ENCODE peak calls at places on chromosome 21, in eight cellular contexts. I is tibial artery, Q is fibroblast of lung, K is A549, J is right atrium auricular region, Y is heart right ventricle, D is coronary artery, B is lung. U is an unnamed sample.

GRCh38 chr21:17444828-17445227 is 68.0 kb upstream of the CXADR start:
- DNase-seq in D (no peak), K (no peak), J (no peak), B (no peak), Q (no peak), Y (no peak), I (no peak), U (no peak)

GRCh38 chr21:45415943-45416611 is 11.1 kb downstream of the COL18A1 start:
- DNase-seq in Q (no peak), D (no peak), J (no peak), K (no peak), I (peak), Y (no peak), B (no peak), U (no peak)

GRCh38 chr21:32858628-32859027 is 87.1 kb upstream of the PAXBP1 start:
- DNase-seq in D (no peak), K (no peak), I (no peak), Q (no peak), Y (no peak), J (no peak), B (no peak), U (no peak)

GRCh38 chr21:44303490-44303981 is 3.7 kb downstream of the PFKL start:
- DNase-seq in I (no peak), J (no peak), B (no peak), Q (no peak), K (no peak), D (no peak), Y (no peak), U (no peak)

GRCh38 chr21:36704281-36704957 is 5.5 kb downstream of the SIM2 start:
- DNase-seq in J (no peak), Q (no peak), B (no peak), K (no peak), Y (no peak), I (no peak), D (no peak), U (no peak)

GRCh38 chr21:27206368-27206982 is 239.6 kb upstream of the ADAMTS5 start:
- DNase-seq in I (no peak), K (no peak), B (no peak), J (no peak), D (no peak), Y (no peak), Q (peak), U (peak)

GRCh38 chr21:24045775-24046215 is 1561.5 kb downstream of the MRPL39 start:
- DNase-seq in K (no peak), B (peak), D (peak), Q (peak), Y (peak), I (peak), J (peak), U (peak)

GRCh38 chr21:44572959-44573583 is 458 bp upstream of the KRTAP10-4 start:
- DNase-seq in K (no peak), Y (no peak), B (no peak), D (no peak), I (no peak), Q (peak), J (peak), U (no peak)

GRCh38 chr21:45769239-45769758 is 125.8 kb downstream of the PCBP3 start:
- DNase-seq in Q (no peak), B (no peak), J (no peak), D (no peak), I (no peak), K (no peak), Y (no peak), U (no peak)

GRCh38 chr21:21084179-21084578 is 86.0 kb downstream of the NCAM2 start:
- DNase-seq in B (no peak), Y (no peak), D (no peak), I (no peak), K (no peak), J (no peak), Q (peak), U (peak)

GRCh38 chr21:46392921-46393320 is 65.8 kb upstream of the DIP2A start:
- DNase-seq in Y (peak), B (no peak), Q (peak), J (no peak), I (no peak), K (no peak), D (no peak), U (no peak)

GRCh38 chr21:45617021-45617930 is 26.2 kb upstream of the PCBP3 start:
- DNase-seq in Q (no peak), K (no peak), J (no peak), D (no peak), Y (no peak), I (peak), B (no peak), U (no peak)

GRCh38 chr21:46442938-46443337 is 15.8 kb upstream of the DIP2A start:
- DNase-seq in J (no peak), I (peak), Q (no peak), B (no peak), Y (no peak), K (no peak), D (no peak), U (no peak)

GRCh38 chr21:38533887-38534286 is 35.6 kb upstream of the ERG start:
- DNase-seq in J (no peak), K (no peak), B (no peak), D (no peak), Y (no peak), Q (peak), I (no peak), U (no peak)

GRCh38 chr21:46124926-46125845 is 27.3 kb downstream of the COL6A2 start:
- DNase-seq in D (peak), Q (no peak), Y (peak), J (no peak), B (no peak), K (no peak), I (peak), U (no peak)

GRCh38 chr21:45157932-45158331 is 83.6 kb downstream of the ADARB1 start:
- DNase-seq in J (peak), D (no peak), K (no peak), I (no peak), Y (no peak), B (peak), Q (no peak), U (no peak)

GRCh38 chr21:18493420-18493819 is 89.8 kb upstream of the TMPRSS15 start:
- DNase-seq in J (no peak), Q (peak), B (no peak), I (no peak), D (no peak), Y (no peak), K (no peak), U (peak)

GRCh38 chr21:29349702-29350101 is 51.0 kb downstream of the BACH1 start:
- DNase-seq in J (no peak), B (peak), Y (no peak), I (no peak), K (no peak), D (no peak), Q (peak), U (no peak)

DNA sequence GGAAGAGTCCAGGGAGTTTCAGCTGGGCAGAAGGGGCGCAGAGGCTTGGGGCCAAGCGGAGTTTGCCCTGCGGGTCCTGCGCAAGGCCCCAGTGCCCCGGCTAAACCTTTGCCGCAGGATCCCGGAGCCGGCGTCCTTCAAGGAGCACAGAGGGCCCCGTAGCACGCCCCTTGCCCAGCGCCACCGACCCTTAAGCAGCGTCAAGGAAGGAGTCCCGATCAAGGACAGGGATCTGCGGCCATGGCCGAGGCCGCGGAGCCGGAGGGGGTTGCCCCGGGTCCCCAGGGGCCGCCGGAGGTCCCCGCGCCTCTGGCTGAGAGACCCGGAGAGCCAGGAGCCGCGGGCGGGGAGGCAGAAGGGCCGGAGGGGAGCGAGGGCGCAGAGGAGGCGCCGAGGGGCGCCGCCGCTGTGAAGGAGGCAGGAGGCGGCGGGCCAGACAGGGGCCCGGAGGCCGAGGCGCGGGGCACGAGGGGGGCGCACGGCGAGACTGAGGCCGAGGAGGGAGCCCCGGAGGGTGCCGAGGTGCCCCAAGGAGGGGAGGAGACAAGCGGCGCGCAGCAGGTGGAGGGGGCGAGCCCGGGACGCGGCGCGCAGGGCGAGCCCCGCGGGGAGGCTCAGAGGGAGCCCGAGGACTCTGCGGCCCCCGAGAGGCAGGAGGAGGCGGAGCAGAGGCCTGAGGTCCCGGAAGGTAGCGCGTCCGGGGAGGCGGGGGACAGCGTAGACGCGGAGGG is 520 bp downstream of the CLIC6 start:
- DNase-seq in Q (no peak), Y (no peak), B (no peak), K (no peak), J (no peak), D (no peak), I (no peak), U (no peak)
- H3K4me3 ChIP-seq in Q (peak), Y (peak), B (peak), K (peak), J (peak), D (peak), I (peak), U (peak)

DNA sequence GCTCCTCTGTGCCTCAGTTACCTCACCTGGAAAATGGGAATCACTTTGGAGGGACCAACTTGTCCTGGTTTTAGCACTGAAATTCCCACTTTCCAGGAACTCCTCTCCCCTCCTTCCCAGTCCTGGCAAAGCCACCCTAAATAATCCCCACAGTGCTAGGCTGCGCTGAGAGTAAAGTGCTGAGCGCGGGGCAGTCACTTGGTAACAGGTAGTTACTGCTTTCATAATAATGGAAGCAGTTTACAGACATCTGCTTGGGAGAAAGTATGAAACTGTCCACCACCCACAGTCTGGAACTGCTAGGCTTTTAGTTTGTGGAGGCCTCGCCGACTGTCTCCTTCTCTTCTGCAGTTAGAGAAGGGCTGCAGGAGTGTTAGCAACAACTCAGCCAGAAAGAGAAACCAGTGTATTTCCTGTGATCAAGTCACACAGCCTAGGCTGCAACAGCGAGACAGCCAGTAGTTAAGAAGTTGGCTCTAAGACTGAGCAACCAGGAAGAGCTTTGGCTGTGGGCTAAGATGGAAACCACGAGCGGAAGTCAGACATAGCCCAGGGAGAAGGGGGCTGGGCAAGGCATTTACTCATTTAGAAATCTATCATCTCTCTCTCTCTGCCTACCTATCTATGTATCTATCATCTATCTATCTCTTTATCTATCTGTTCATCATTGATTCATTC is 30.8 kb upstream of the ABCG1 start:
- DNase-seq in J (peak), Y (peak), K (no peak), D (no peak), B (peak), Q (peak), I (no peak), U (no peak)
- TF ChIP-seq CTCF in J (no peak), Y (no peak), K (no peak), D (no peak), B (no peak), Q (no peak), I (no peak), U (no peak)

DNA sequence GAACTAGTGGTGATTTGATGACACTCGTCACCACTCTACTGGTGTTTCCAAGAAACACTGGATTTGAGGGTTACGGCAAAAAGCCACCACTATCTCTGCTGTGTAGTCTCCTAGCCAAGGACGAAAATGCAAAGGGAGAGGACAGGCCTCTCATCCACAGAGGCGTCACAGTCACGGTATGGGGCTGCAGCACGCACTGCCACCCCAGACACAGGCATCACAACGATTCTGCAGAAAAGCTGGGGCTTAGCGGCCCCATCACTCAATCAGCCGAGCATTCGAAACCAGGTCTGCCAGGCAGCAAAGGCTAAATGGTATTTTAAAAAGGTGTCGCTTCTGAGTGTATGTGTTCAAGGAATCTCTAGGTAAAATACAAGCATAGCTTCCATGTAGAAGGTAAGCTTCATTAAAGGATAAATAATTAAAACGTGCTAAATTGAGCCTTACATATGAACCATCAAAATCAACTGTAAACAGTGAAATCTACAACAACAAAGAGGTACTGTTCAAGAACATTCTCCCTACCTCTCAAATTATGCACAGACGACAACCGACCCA is 1.4 kb downstream of the RIPK4 start:
- DNase-seq in Y (no peak), K (no peak), J (no peak), B (no peak), I (no peak), D (no peak), Q (no peak), U (no peak)
- H3K4me3 ChIP-seq in Y (no peak), K (peak), J (peak), B (peak), I (no peak), D (no peak), Q (no peak), U (peak)

GRCh38 chr21:22250355-22250754 is 1252.1 kb downstream of the NCAM2 start:
- DNase-seq in Y (no peak), D (no peak), K (no peak), I (no peak), Q (no peak), J (no peak), B (no peak), U (no peak)
- TF ChIP-seq CTCF in Y (no peak), D (no peak), K (no peak), I (no peak), Q (no peak), J (no peak), B (no peak), U (no peak)

U was measured in astrocyte of the cerebellum.